ENCODE peak calls at places on chromosomes 3 and 15, in eight cellular contexts. E is endothelial cell, O is cardiac fibroblast, L is tibial nerve, U is cardiac muscle cell, M is AG04450, W is nephron progenitor cell, X is fibroblast of lung. G is an unnamed sample.

GRCh38 chr15:67066041-67067021 is 929 bp downstream of the SMAD3 start:
- DNase-seq in L (no peak), O (peak; percentile 35), E (peak; percentile 31), W (peak; percentile 41), X (no peak), U (peak; percentile 37), M (no peak), G (no peak)

GRCh38 chr3:169771651-169772529 is 1.3 kb upstream of the MYNN start:
- DNase-seq in O (peak; percentile 87), E (peak; percentile 65), M (peak; percentile 61), L (peak; percentile 31), X (peak; percentile 89), W (peak; percentile 65), U (peak; percentile 75), G (peak; percentile 82)

GRCh38 chr3:145094355-145094941 is 1066.5 kb downstream of the PLOD2 start:
- DNase-seq in E (no peak), X (peak; percentile 84), U (peak; percentile 87), M (peak; percentile 16), L (no peak), O (peak; percentile 76), W (no peak), G (peak; percentile 71)

GRCh38 chr3:29513236-29513635 is 232.4 kb downstream of the RBMS3 start:
- DNase-seq in X (no peak), O (peak; percentile 67), U (no peak), L (no peak), M (no peak), W (no peak), E (no peak), G (peak; percentile 53)

GRCh38 chr3:11600501-11601282 is 43.0 kb downstream of the VGLL4 start:
- DNase-seq in W (peak; percentile 68), E (peak; percentile 63), X (peak; percentile 96), L (peak; percentile 44), U (peak; percentile 82), M (peak; percentile 98), O (peak; percentile 98), G (peak; percentile 99)

GRCh38 chr3:49183873-49184272 is 12.5 kb downstream of the KLHDC8B start:
- DNase-seq in M (no peak), X (no peak), W (no peak), U (no peak), L (no peak), E (no peak), O (no peak), G (no peak)

GRCh38 chr3:35659808-35660207 is 20.5 kb downstream of the ARPP21 start:
- DNase-seq in L (no peak), E (no peak), W (no peak), X (no peak), O (no peak), U (peak; percentile 27), M (no peak), G (no peak)

GRCh38 chr3:43166406-43166805 is 60.5 kb upstream of the POMGNT2 start:
- DNase-seq in L (no peak), O (no peak), E (no peak), X (no peak), U (no peak), M (no peak), W (no peak), G (no peak)

GRCh38 chr15:29115093-29115991 is 154.3 kb downstream of the NSMCE3 start:
- DNase-seq in U (peak; percentile 49), M (no peak), O (peak; percentile 18), E (peak; percentile 68), X (peak; percentile 6), L (no peak), W (peak; percentile 80), G (no peak)
- TF ChIP-seq CTCF in U (peak; percentile 37), M (peak; percentile 45), O (peak; percentile 8), E (peak; percentile 59), X (peak; percentile 52), L (no peak), W (peak; percentile 52), G (no peak)

GRCh38 chr3:167151671-167152070 is 228.4 kb downstream of the ZBBX start:
- DNase-seq in X (no peak), O (no peak), L (no peak), E (no peak), M (no peak), W (no peak), U (no peak), G (no peak)
- TF ChIP-seq CTCF in X (no peak), O (no peak), L (no peak), E (no peak), M (no peak), W (no peak), U (no peak), G (no peak)

GRCh38 chr3:187063286-187064081 is 75.8 kb downstream of the RPL39L start:
- DNase-seq in E (no peak), U (peak; percentile 15), M (no peak), L (no peak), W (no peak), X (no peak), O (peak; percentile 20), G (no peak)
- TF ChIP-seq CTCF in E (no peak), U (no peak), M (no peak), L (no peak), W (no peak), X (no peak), O (no peak), G (no peak)

GRCh38 chr3:51391075-51391565 is at the start of gene RBM15B:
- DNase-seq in L (peak; percentile 97), W (peak; percentile 97), X (peak; percentile 96), O (peak; percentile 98), M (peak; percentile 89), U (peak; percentile 98), E (peak; percentile 98), G (peak; percentile 97)
- TF ChIP-seq CTCF in L (peak; percentile 94), W (no peak), X (no peak), O (peak; percentile 74), M (no peak), U (peak; percentile 85), E (peak; percentile 30), G (peak; percentile 75)

G was measured in fibroblast of villous mesenchyme.